ENCODE peak calls at places on chromosome 1, in eight cellular contexts. R is kidney; C is fibroblast of lung; L is brain microvascular endothelial cell; B is CD4-positive, CD25-positive, alpha-beta regulatory T cell; D is ovary; G is mucosa of descending colon; Y is spleen. W is an unnamed sample.
A peak's percentile ranks its signal among the peaks of the same experiment; 100 is the strongest.

GRCh38 chr1:159188375-159188788 is 16.3 kb upstream of the ACKR1 start:
- DNase-seq in Y (peak; percentile 90), D (peak; percentile 30), R (peak; percentile 86), G (peak; percentile 61), L (peak; percentile 11), B (no peak), C (peak; percentile 10), W (peak; percentile 41)

GRCh38 chr1:209657140-209657879 is 5.1 kb upstream of the LAMB3 start:
- DNase-seq in B (no peak), R (no peak), G (no peak), D (no peak), L (no peak), Y (peak; percentile 87), C (no peak), W (peak; percentile 56)

GRCh38 chr1:207825719-207826556 is 74.1 kb downstream of the CD46 start:
- DNase-seq in Y (peak; percentile 97), L (peak; percentile 83), B (peak; percentile 97), R (peak; percentile 86), C (peak; percentile 85), D (no peak), G (peak; percentile 89), W (peak; percentile 76)

GRCh38 chr1:84225636-84226035 is 75.9 kb upstream of the SAMD13 start:
- DNase-seq in C (peak; percentile 23), Y (no peak), L (no peak), G (no peak), B (no peak), R (no peak), D (no peak), W (peak; percentile 32)

GRCh38 chr1:35377553-35377952 is 109.0 kb downstream of the ZMYM4 start:
- DNase-seq in G (no peak), R (no peak), L (peak; percentile 41), D (no peak), C (peak; percentile 29), B (no peak), Y (no peak), W (no peak)

GRCh38 chr1:10687142-10687715 is 109.2 kb downstream of the CASZ1 start:
- DNase-seq in B (no peak), R (no peak), Y (no peak), L (no peak), D (no peak), G (no peak), C (no peak), W (no peak)

GRCh38 chr1:184461321-184461720 is 74.5 kb downstream of the C1orf21 start:
- DNase-seq in L (no peak), G (no peak), D (no peak), R (no peak), B (no peak), C (no peak), Y (no peak), W (no peak)

GRCh38 chr1:2466834-2467554 is 9.1 kb upstream of the PLCH2 start:
- DNase-seq in Y (no peak), B (peak; percentile 12), G (no peak), D (no peak), L (no peak), C (no peak), R (no peak), W (no peak)

GRCh38 chr1:231242516-231243198 is 1.6 kb downstream of the GNPAT start:
- DNase-seq in G (no peak), D (no peak), Y (no peak), L (peak; percentile 7), R (no peak), C (peak; percentile 19), B (peak; percentile 22), W (peak; percentile 34)

GRCh38 chr1:160260436-160261382 is 1.6 kb downstream of the DCAF8 start:
- DNase-seq in G (no peak), Y (no peak), L (peak; percentile 74), D (no peak), B (peak; percentile 14), C (peak; percentile 87), R (no peak), W (peak; percentile 92)
- H3K4me3 ChIP-seq in G (no peak overlapping the region), Y (peak overlapping the region; percentile 75), L (peak overlapping the region; percentile 100), D (peak overlapping the region; percentile 91), B (peak overlapping the region; percentile 98), C (peak overlapping the region; percentile 86), R (peak overlapping the region; percentile 98), W (peak overlapping the region; percentile 99)

GRCh38 chr1:81547912-81548303 is 252.8 kb upstream of the ADGRL2 start:
- DNase-seq in G (no peak), D (no peak), C (no peak), R (no peak), L (no peak), Y (no peak), B (no peak), W (no peak)
- H3K4me3 ChIP-seq in G (no peak overlapping the region), D (no peak overlapping the region), C (no peak overlapping the region), R (no peak overlapping the region), L (no peak overlapping the region), Y (no peak overlapping the region), B (no peak overlapping the region), W (no peak overlapping the region)

GRCh38 chr1:26169669-26170471 is at the start of gene ZNF593:
- DNase-seq in D (peak; percentile 95), G (peak; percentile 95), B (peak; percentile 90), L (peak; percentile 78), C (peak; percentile 92), Y (peak; percentile 98), R (peak; percentile 98), W (peak; percentile 92)

GRCh38 chr1:26170472-26170821 is 739 bp downstream of the ZNF593 start:
- DNase-seq in G (no peak), L (no peak), R (no peak), D (no peak), C (no peak), B (no peak), Y (no peak), W (no peak)

GRCh38 chr1:26168410-26169167 is at the start of gene C1orf232:
- DNase-seq in D (peak; percentile 63), Y (no peak), C (no peak), R (no peak), G (no peak), L (no peak), B (no peak), W (no peak)

GRCh38 chr1:26169201-26169600 is 438 bp upstream of the C1orf232 start:
- DNase-seq in C (no peak), B (no peak), G (no peak), R (no peak), L (no peak), D (no peak), Y (no peak), W (no peak)

GRCh38 chr1:26171084-26172072 is at the start of gene ZNF593OS:
- DNase-seq in Y (no peak), C (no peak), G (no peak), R (no peak), B (no peak), L (no peak), D (no peak), W (no peak)
- H3K4me3 ChIP-seq in Y (no peak within 1 kb of the TSS), C (peak within 1 kb of the TSS; percentile 80), G (no peak within 1 kb of the TSS), R (peak within 1 kb of the TSS; percentile 83), B (no peak within 1 kb of the TSS), L (peak within 1 kb of the TSS; percentile 87), D (no peak within 1 kb of the TSS), W (peak within 1 kb of the TSS; percentile 78)

DNA sequence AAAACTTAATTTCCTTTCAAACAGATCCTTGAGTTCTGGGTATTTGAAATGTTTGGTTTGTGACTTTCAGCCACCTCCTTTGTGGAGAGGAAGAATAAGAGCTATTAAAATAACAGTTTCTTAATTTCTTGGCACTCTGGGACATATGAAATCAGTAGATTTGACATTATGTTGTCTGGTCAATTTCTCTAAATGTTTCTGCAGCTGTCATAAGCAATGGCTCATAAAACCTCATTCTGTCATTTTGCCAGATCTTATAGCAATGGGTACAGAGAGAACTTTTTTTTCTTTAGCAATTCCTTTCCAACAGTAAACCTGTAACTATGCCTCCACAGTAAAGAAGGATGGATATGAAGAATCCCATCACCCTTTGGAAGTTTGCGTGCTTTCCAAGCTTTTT is 52.6 kb downstream of the LAMC1 start:
- DNase-seq in C (peak; percentile 54), G (no peak), L (no peak), B (no peak), R (no peak), D (no peak), Y (no peak), W (peak; percentile 56)
- H3K4me3 ChIP-seq in C (no peak overlapping the region), G (no peak overlapping the region), L (no peak overlapping the region), B (no peak overlapping the region), R (no peak overlapping the region), D (no peak overlapping the region), Y (no peak overlapping the region), W (no peak overlapping the region)

DNA sequence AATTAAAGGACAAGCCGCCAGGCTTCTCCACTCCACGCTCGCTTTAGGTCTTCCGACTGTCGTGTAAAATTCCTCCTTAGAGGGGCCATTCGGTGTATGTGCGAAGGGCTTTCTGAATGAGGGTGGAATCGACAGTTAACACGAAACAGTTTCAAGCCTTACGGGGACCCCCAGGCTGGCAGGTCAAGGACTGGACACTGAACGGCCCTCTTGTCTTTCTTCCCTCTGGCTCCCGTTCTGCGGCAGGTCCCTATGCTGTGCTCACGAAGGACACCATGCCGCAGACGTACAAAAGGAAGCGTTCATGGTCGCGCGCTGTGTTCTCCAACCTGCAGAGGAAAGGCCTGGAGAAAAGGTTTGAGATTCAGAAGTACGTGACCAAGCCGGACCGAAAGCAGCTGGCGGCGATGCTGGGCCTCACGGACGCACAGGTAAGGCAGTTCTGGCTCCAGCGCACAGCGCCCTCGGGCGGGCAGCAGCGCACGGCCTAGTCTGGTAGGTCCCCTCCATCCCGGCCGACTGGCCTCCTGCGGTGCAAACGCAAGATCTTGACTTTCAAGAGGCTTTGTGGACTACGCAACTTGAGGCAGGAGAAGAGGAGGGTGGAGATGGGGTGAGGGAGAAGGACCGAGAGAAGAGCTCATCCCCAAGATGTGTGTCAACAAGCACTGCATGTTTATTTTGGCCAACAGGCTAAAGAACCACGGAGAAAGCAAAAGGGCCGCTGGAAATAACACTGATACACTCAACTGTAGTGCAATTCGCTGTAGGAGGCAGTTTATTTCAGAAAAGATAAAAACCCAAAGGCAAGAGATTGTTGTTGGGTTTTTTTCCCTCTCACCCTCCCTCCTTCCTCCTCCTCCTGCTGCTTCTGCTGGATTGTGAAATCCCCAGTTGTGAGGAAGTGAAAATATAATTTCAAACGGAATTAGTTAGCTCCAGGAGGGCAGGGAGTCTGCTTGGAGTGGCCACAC is 3.0 kb downstream of the HLX start:
- DNase-seq in D (no peak), C (peak; percentile 82), R (peak; percentile 71), L (no peak), B (no peak), G (peak; percentile 59), Y (peak; percentile 86), W (peak; percentile 82)
- H3K4me3 ChIP-seq in D (no peak overlapping the region), C (peak overlapping the region; percentile 84), R (peak overlapping the region; percentile 23), L (no peak overlapping the region), B (no peak overlapping the region), G (no peak overlapping the region), Y (peak overlapping the region; percentile 76), W (peak overlapping the region; percentile 84)

GRCh38 chr1:45259053-45259452 is 52.6 kb upstream of the ZSWIM5 start:
- DNase-seq in D (no peak), G (no peak), R (no peak), B (no peak), L (no peak), C (no peak), Y (no peak), W (no peak)

GRCh38 chr1:45260244-45260643 is 53.8 kb upstream of the ZSWIM5 start:
- DNase-seq in B (no peak), D (no peak), R (no peak), Y (no peak), L (no peak), G (no peak), C (no peak), W (peak; percentile 13)

GRCh38 chr1:45263132-45263531 is 56.7 kb upstream of the ZSWIM5 start:
- DNase-seq in R (no peak), C (no peak), B (no peak), Y (no peak), D (no peak), L (no peak), G (no peak), W (no peak)

GRCh38 chr1:45254490-45254889 is 48.1 kb upstream of the ZSWIM5 start:
- DNase-seq in C (no peak), Y (no peak), B (no peak), G (no peak), D (no peak), L (no peak), R (no peak), W (no peak)

GRCh38 chr1:45258059-45258650 is 51.8 kb upstream of the ZSWIM5 start:
- DNase-seq in D (no peak), Y (no peak), C (no peak), R (no peak), L (no peak), B (no peak), G (no peak), W (no peak)
- H3K4me3 ChIP-seq in D (no peak overlapping the region), Y (no peak overlapping the region), C (no peak overlapping the region), R (no peak overlapping the region), L (no peak overlapping the region), B (no peak overlapping the region), G (no peak overlapping the region), W (no peak overlapping the region)

W was measured in cardiac fibroblast.